ENCODE peak calls at places on chromosome 4, in six cellular contexts. H, G, X, R, L and I are unnamed samples.

GRCh38 chr4:186739802-186740434 is 16.3 kb upstream of the FAT1 start:
- DNase-seq in G (no peak), L (no peak), X (no peak), H (no peak), R (no peak), I (no peak)

GRCh38 chr4:24433515-24434192 is 150.7 kb downstream of the DHX15 start:
- DNase-seq in X (no peak), G (no peak), H (no peak), R (no peak), L (no peak), I (no peak)

GRCh38 chr4:168587326-168588125 is 90.7 kb downstream of the PALLD start:
- DNase-seq in L (no peak), H (no peak), R (no peak), X (peak), G (peak), I (peak)

GRCh38 chr4:109592367-109592766 is 32.3 kb downstream of the MCUB start:
- DNase-seq in R (no peak), L (no peak), H (no peak), G (no peak), X (no peak), I (no peak)

GRCh38 chr4:77619408-77619807 is 13.8 kb downstream of the CXCL13 start:
- DNase-seq in H (no peak), X (no peak), L (no peak), G (no peak), R (no peak), I (no peak)

GRCh38 chr4:64417974-64418373 is 8.7 kb upstream of the TECRL start:
- DNase-seq in R (no peak), L (no peak), H (no peak), X (no peak), G (peak), I (no peak)

GRCh38 chr4:14234330-14234729 is 606.8 kb upstream of the BOD1L1 start:
- DNase-seq in L (no peak), H (no peak), R (no peak), G (no peak), X (no peak), I (no peak)

GRCh38 chr4:187478292-187479205 is 517.0 kb upstream of the ZFP42 start:
- DNase-seq in R (no peak), H (no peak), X (peak), L (no peak), G (peak), I (peak)

GRCh38 chr4:2901186-2901585 is 57.5 kb downstream of the ADD1 start:
- DNase-seq in H (no peak), X (no peak), R (no peak), L (no peak), G (no peak), I (no peak)

GRCh38 chr4:185134176-185134869 is 8.7 kb upstream of the SLC25A4 start:
- DNase-seq in G (peak), X (no peak), H (no peak), L (no peak), R (no peak), I (no peak)

GRCh38 chr4:113312529-113312928 is 263.1 kb downstream of the ANK2 start:
- DNase-seq in H (no peak), R (no peak), G (no peak), X (no peak), L (no peak), I (no peak)

GRCh38 chr4:20520901-20521300 is 179.4 kb upstream of the PACRGL start:
- DNase-seq in R (no peak), G (peak), H (no peak), X (peak), L (no peak), I (no peak)

GRCh38 chr4:77052352-77052751 is 23.4 kb downstream of the CCNI start:
- DNase-seq in H (no peak), R (no peak), X (peak), L (peak), G (peak), I (no peak)